ENCODE peak calls at places on chromosome 11, in seven cellular contexts. V, D, T, I, U, Y and C are unnamed samples. For H3K36me3, the result is how much of the 10 kb centered on the place peaks cover.

GRCh38 chr11:77883775-77884174 is 62.8 kb downstream of the AAMDC start:
- DNase-seq in I (no peak), Y (no peak), T (no peak), V (no peak), U (no peak), D (no peak), C (no peak)

GRCh38 chr11:120031612-120032600 is 106.0 kb downstream of the TRIM29 start:
- DNase-seq in V (no peak), U (no peak), Y (no peak), I (no peak), T (no peak), D (no peak), C (no peak)

GRCh38 chr11:33970984-33971466 is 79.1 kb upstream of the LMO2 start:
- DNase-seq in V (no peak), I (peak), D (no peak), U (peak), Y (peak), T (no peak), C (peak)

GRCh38 chr11:12130180-12130980 is 20.0 kb downstream of the MICAL2 start:
- DNase-seq in V (no peak), U (no peak), T (no peak), I (no peak), Y (no peak), D (peak), C (no peak)

GRCh38 chr11:126499124-126499752 is 143.8 kb downstream of the ST3GAL4 start:
- DNase-seq in I (no peak), Y (no peak), U (no peak), V (no peak), T (no peak), D (no peak), C (peak)

GRCh38 chr11:111510311-111510710 is 1.9 kb downstream of the BTG4 start:
- DNase-seq in Y (no peak), T (no peak), U (no peak), I (no peak), D (no peak), V (no peak), C (no peak)

GRCh38 chr11:72012091-72012630 is 13.5 kb downstream of the IL18BP start:
- DNase-seq in V (no peak), D (no peak), U (no peak), T (no peak), I (no peak), Y (no peak), C (no peak)

GRCh38 chr11:1342946-1343345 is 33.5 kb upstream of the TOLLIP start:
- DNase-seq in D (no peak), V (no peak), U (peak), Y (no peak), T (no peak), I (no peak), C (no peak)

GRCh38 chr11:130722401-130722800 is 193.9 kb downstream of the SNX19 start:
- DNase-seq in Y (no peak), D (no peak), V (no peak), T (no peak), U (no peak), I (no peak), C (no peak)

GRCh38 chr11:37967635-37968034 is 1369.6 kb upstream of the RAG2 start:
- DNase-seq in V (no peak), Y (no peak), I (no peak), U (no peak), D (no peak), T (no peak), C (no peak)

GRCh38 chr11:127006311-127006710 is 5.7 kb upstream of the KIRREL3 start:
- DNase-seq in Y (no peak), V (no peak), U (no peak), T (no peak), D (no peak), I (no peak), C (no peak)

GRCh38 chr11:128471138-128471661 is 116.2 kb downstream of the ETS1 start:
- DNase-seq in I (peak), Y (no peak), D (no peak), T (no peak), U (no peak), V (no peak), C (no peak)

GRCh38 chr11:72676874-72677341 is 2.7 kb upstream of the PDE2A start:
- DNase-seq in T (peak), Y (no peak), V (no peak), I (peak), D (peak), U (peak), C (peak)

DNA sequence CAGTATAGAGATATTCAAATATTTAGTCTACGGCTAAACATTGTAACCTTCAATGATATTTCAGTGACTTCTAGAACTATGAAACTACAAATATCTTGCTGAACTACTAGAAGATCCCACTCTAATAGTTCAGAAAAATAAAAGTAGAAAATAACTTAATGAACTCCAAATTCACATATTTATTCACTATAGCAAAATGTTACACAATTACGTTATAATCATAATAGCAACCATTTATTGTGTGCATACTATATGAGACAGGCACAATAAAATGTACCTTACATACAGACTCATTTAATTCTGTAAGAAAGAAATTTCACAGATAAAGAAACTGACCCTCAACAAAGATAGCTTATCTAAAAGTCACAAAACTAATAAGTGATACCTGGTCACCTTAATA is 57.9 kb downstream of the F2 start:
- DNase-seq in U (no peak), T (no peak), I (no peak), V (no peak), Y (no peak), D (no peak), C (no peak)
- H3K36me3 ChIP-seq in U (half or more), T (half or more), I (half or more), V (under half), Y (under half), D (under half), C (half or more)

GRCh38 chr11:68386331-68386978 is 74.1 kb downstream of the LRP5 start:
- DNase-seq in V (no peak), D (no peak), T (peak), I (no peak), Y (no peak), U (no peak), C (no peak)

GRCh38 chr11:68392822-68393221 is 67.7 kb upstream of the PPP6R3 start:
- DNase-seq in I (no peak), V (no peak), Y (no peak), U (no peak), T (no peak), D (no peak), C (no peak)

GRCh38 chr11:68388595-68389198 is 71.9 kb upstream of the PPP6R3 start:
- DNase-seq in T (no peak), Y (no peak), D (no peak), V (no peak), U (no peak), I (no peak), C (no peak)

GRCh38 chr11:68387840-68388239 is 72.7 kb upstream of the PPP6R3 start:
- DNase-seq in I (no peak), T (peak), V (no peak), D (no peak), U (no peak), Y (no peak), C (no peak)

GRCh38 chr11:68390315-68390714 is 70.2 kb upstream of the PPP6R3 start:
- DNase-seq in D (no peak), U (no peak), V (no peak), I (no peak), T (no peak), Y (no peak), C (no peak)
- H3K36me3 ChIP-seq in D (under half), U (half or more), V (under half), I (under half), T (under half), Y (under half), C (under half)

GRCh38 chr11:102393272-102393730 is 46.3 kb downstream of the BIRC2 start:
- DNase-seq in D (no peak), U (no peak), V (no peak), I (peak), Y (no peak), T (no peak), C (no peak)
- H3K36me3 ChIP-seq in D (under half), U (half or more), V (under half), I (half or more), Y (under half), T (half or more), C (half or more)

GRCh38 chr11:121497176-121497995 is 44.6 kb upstream of the SORL1-AS1 start:
- DNase-seq in U (no peak), V (no peak), Y (no peak), T (no peak), D (no peak), I (no peak), C (no peak)

GRCh38 chr11:121500717-121501116 is 48.0 kb upstream of the SORL1-AS1 start:
- DNase-seq in T (no peak), Y (no peak), I (no peak), V (no peak), U (no peak), D (no peak), C (no peak)

GRCh38 chr11:121503056-121503455 is 50.3 kb upstream of the SORL1-AS1 start:
- DNase-seq in Y (no peak), I (no peak), U (no peak), V (no peak), T (no peak), D (no peak), C (no peak)

GRCh38 chr11:121500275-121500674 is 47.5 kb upstream of the SORL1-AS1 start:
- DNase-seq in T (no peak), U (no peak), Y (no peak), V (no peak), D (no peak), I (no peak), C (no peak)

DNA sequence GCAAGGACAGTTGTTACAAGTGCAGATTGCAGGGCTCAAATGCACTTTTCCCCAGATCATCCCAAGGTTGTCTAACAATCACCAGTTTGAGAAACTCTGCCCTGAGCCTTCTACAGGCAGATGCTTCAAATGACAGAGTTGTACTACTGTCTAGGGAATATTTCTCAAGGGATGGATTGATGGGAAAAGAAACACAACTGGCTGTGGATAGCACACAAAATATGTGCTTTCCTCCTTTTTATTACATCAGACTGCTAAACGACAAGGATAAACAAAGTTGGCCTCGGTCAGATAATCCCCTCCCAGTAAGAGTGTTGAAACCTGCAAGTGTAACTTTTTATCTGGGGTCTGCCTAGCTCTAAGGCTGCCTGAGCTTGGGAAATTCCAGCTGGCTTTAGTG is 46.6 kb upstream of the SORL1-AS1 start:
- DNase-seq in T (no peak), V (no peak), D (no peak), U (no peak), I (no peak), Y (no peak), C (no peak)
- H3K36me3 ChIP-seq in T (under half), V (under half), D (under half), U (under half), I (half or more), Y (under half), C (under half)

GRCh38 chr11:15282754-15283153 is 168.0 kb downstream of the INSC start:
- DNase-seq in U (no peak), T (no peak), V (no peak), D (no peak), Y (no peak), I (no peak), C (no peak)
- H3K36me3 ChIP-seq in U (under half), T (under half), V (under half), D (under half), Y (under half), I (under half), C (under half)

DNA sequence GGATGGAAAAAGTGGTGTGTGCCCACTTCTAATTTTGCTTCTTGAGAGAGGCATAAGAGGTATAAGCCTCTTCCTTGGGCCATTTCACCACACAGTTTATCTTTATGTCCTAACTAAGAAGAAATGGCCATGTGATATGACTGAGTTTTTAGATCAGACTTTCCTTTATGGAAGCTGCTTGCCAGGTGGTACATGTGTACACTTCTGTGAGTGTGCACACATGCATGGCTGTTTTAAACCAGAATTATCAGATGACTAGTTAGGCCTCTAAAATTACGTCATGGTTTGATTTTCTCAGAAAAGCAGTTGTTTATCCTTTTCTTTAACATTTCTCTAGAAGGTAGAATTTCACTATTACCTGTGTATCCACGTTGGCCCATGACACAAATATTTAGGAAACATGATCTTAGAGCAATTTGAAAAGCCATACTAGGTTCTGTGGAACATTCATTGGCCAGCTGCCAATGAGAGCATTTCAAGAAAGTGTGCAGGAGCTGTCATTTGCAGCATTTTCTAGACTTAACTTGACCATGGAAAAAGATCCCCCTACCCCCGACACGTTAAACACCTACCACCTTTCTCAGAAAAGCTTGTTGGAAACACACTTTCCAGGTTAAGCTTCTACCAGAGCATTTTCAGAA is 109.2 kb upstream of the GAL start:
- DNase-seq in U (no peak), V (no peak), T (no peak), Y (no peak), I (no peak), D (no peak), C (no peak)
- H3K36me3 ChIP-seq in U (half or more), V (half or more), T (half or more), Y (under half), I (half or more), D (under half), C (half or more)

DNA sequence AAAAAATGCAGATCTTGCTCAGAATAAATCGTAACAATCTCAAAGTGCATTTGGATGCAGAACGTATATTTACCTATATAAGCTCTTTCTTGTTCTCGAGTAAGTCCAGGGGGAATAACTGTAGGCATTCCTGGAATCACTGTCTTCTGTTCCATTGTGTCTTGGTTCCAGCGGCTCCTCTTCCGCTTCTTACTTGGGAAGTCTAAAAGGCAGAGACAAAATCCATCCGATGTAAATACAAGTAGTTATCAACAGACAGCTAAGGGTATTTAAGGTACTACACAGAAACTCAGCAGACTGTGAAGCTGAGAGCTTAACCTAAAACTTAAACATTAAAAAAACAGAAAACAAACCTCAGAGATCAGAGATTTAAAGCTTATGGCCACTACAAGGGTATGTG is 1.9 kb downstream of the SF1 start:
- DNase-seq in V (no peak), D (no peak), Y (no peak), U (no peak), I (no peak), T (no peak), C (no peak)
- H3K36me3 ChIP-seq in V (half or more), D (under half), Y (under half), U (half or more), I (half or more), T (half or more), C (half or more)